ENCODE peak calls at places on chromosomes 6 and 20, in eight cellular contexts. One of them, this sample, is unnamed.

GRCh38 chr6:90411292-90411781 is 114.7 kb upstream of the BACH2 start:
- DNase-seq in brain microvascular endothelial cell: no peak
- DNase-seq in IMR-90: no peak
- DNase-seq in body of pancreas: no peak
- DNase-seq in adrenal gland: no peak
- DNase-seq in GM06990: peak; percentile 75
- DNase-seq in psoas muscle: no peak
- DNase-seq in heart right ventricle: no peak
- DNase-seq in this sample: peak; percentile 99

GRCh38 chr20:2005359-2005758 is 11.5 kb upstream of the PDYN start:
- DNase-seq in brain microvascular endothelial cell: no peak
- DNase-seq in IMR-90: peak; percentile 8
- DNase-seq in body of pancreas: no peak
- DNase-seq in adrenal gland: no peak
- DNase-seq in GM06990: no peak
- DNase-seq in psoas muscle: no peak
- DNase-seq in heart right ventricle: no peak
- DNase-seq in this sample: peak; percentile 52

GRCh38 chr6:2646346-2646745 is 104.4 kb downstream of the MYLK4 start:
- DNase-seq in brain microvascular endothelial cell: no peak
- DNase-seq in IMR-90: no peak
- DNase-seq in body of pancreas: no peak
- DNase-seq in adrenal gland: no peak
- DNase-seq in GM06990: no peak
- DNase-seq in psoas muscle: no peak
- DNase-seq in heart right ventricle: no peak
- DNase-seq in this sample: no peak

GRCh38 chr6:22632561-22632960 is 63.2 kb downstream of the HDGFL1 start:
- DNase-seq in brain microvascular endothelial cell: no peak
- DNase-seq in IMR-90: no peak
- DNase-seq in body of pancreas: no peak
- DNase-seq in adrenal gland: no peak
- DNase-seq in GM06990: no peak
- DNase-seq in psoas muscle: no peak
- DNase-seq in heart right ventricle: no peak
- DNase-seq in this sample: no peak

GRCh38 chr6:34135541-34135940 is 10.3 kb downstream of the GRM4 start:
- DNase-seq in brain microvascular endothelial cell: no peak
- DNase-seq in IMR-90: no peak
- DNase-seq in body of pancreas: no peak
- DNase-seq in adrenal gland: no peak
- DNase-seq in GM06990: no peak
- DNase-seq in psoas muscle: no peak
- DNase-seq in heart right ventricle: no peak
- DNase-seq in this sample: no peak

GRCh38 chr6:156280131-156280530 is 497.0 kb upstream of the ARID1B start:
- DNase-seq in brain microvascular endothelial cell: no peak
- DNase-seq in IMR-90: no peak
- DNase-seq in body of pancreas: no peak
- DNase-seq in adrenal gland: no peak
- DNase-seq in GM06990: no peak
- DNase-seq in psoas muscle: no peak
- DNase-seq in heart right ventricle: no peak
- DNase-seq in this sample: no peak

GRCh38 chr6:121920616-121921015 is 478.8 kb upstream of the HSF2 start:
- DNase-seq in brain microvascular endothelial cell: no peak
- DNase-seq in IMR-90: no peak
- DNase-seq in body of pancreas: no peak
- DNase-seq in adrenal gland: no peak
- DNase-seq in GM06990: no peak
- DNase-seq in psoas muscle: no peak
- DNase-seq in heart right ventricle: no peak
- DNase-seq in this sample: no peak

GRCh38 chr6:31308050-31308844 is 36.4 kb upstream of the HLA-C start:
- DNase-seq in brain microvascular endothelial cell: no peak
- DNase-seq in IMR-90: no peak
- DNase-seq in body of pancreas: peak; percentile 91
- DNase-seq in adrenal gland: peak; percentile 20
- DNase-seq in GM06990: peak; percentile 64
- DNase-seq in psoas muscle: peak; percentile 45
- DNase-seq in heart right ventricle: peak; percentile 23
- DNase-seq in this sample: peak; percentile 15

GRCh38 chr20:47380481-47380880 is 24.0 kb upstream of the ZMYND8 start:
- DNase-seq in brain microvascular endothelial cell: no peak
- DNase-seq in IMR-90: peak; percentile 35
- DNase-seq in body of pancreas: peak; percentile 33
- DNase-seq in adrenal gland: peak; percentile 37
- DNase-seq in GM06990: no peak
- DNase-seq in psoas muscle: no peak
- DNase-seq in heart right ventricle: no peak
- DNase-seq in this sample: no peak

GRCh38 chr20:3710027-3710426 is 2.4 kb downstream of the SIGLEC1 start:
- DNase-seq in brain microvascular endothelial cell: no peak
- DNase-seq in IMR-90: no peak
- DNase-seq in body of pancreas: no peak
- DNase-seq in adrenal gland: no peak
- DNase-seq in GM06990: no peak
- DNase-seq in psoas muscle: peak; percentile 56
- DNase-seq in heart right ventricle: peak; percentile 40
- DNase-seq in this sample: no peak

GRCh38 chr6:86856937-86857563 is 80.3 kb upstream of the HTR1E start:
- DNase-seq in brain microvascular endothelial cell: peak; percentile 69
- DNase-seq in IMR-90: peak; percentile 28
- DNase-seq in body of pancreas: peak; percentile 56
- DNase-seq in adrenal gland: peak; percentile 59
- DNase-seq in GM06990: no peak
- DNase-seq in psoas muscle: no peak
- DNase-seq in heart right ventricle: no peak
- DNase-seq in this sample: peak; percentile 44

GRCh38 chr6:118844915-118845314 is 49.0 kb upstream of the ASF1A start:
- DNase-seq in brain microvascular endothelial cell: no peak
- DNase-seq in IMR-90: peak; percentile 35
- DNase-seq in body of pancreas: no peak
- DNase-seq in adrenal gland: no peak
- DNase-seq in GM06990: peak; percentile 48
- DNase-seq in psoas muscle: no peak
- DNase-seq in heart right ventricle: no peak
- DNase-seq in this sample: no peak

GRCh38 chr6:101522254-101522653 is 128.7 kb downstream of the GRIK2 start:
- DNase-seq in brain microvascular endothelial cell: no peak
- DNase-seq in IMR-90: no peak
- DNase-seq in body of pancreas: no peak
- DNase-seq in adrenal gland: no peak
- DNase-seq in GM06990: no peak
- DNase-seq in psoas muscle: no peak
- DNase-seq in heart right ventricle: no peak
- DNase-seq in this sample: no peak

GRCh38 chr6:88565409-88565811 is 398.0 kb downstream of the RNGTT start:
- DNase-seq in brain microvascular endothelial cell: no peak
- DNase-seq in IMR-90: no peak
- DNase-seq in body of pancreas: no peak
- DNase-seq in adrenal gland: no peak
- DNase-seq in GM06990: no peak
- DNase-seq in psoas muscle: no peak
- DNase-seq in heart right ventricle: no peak
- DNase-seq in this sample: no peak

GRCh38 chr6:136886110-136886509 is 36.0 kb upstream of the SLC35D3 start:
- DNase-seq in brain microvascular endothelial cell: no peak
- DNase-seq in IMR-90: peak; percentile 44
- DNase-seq in body of pancreas: no peak
- DNase-seq in adrenal gland: no peak
- DNase-seq in GM06990: no peak
- DNase-seq in psoas muscle: no peak
- DNase-seq in heart right ventricle: no peak
- DNase-seq in this sample: peak; percentile 86

GRCh38 chr6:44076366-44077200 is 50.7 kb downstream of the MRPL14 start:
- DNase-seq in brain microvascular endothelial cell: no peak
- DNase-seq in IMR-90: no peak
- DNase-seq in body of pancreas: peak; percentile 83
- DNase-seq in adrenal gland: peak; percentile 70
- DNase-seq in GM06990: no peak
- DNase-seq in psoas muscle: peak; percentile 85
- DNase-seq in heart right ventricle: peak; percentile 79
- DNase-seq in this sample: no peak

GRCh38 chr6:10429638-10430427 is 15.0 kb upstream of the TFAP2A start:
- DNase-seq in brain microvascular endothelial cell: peak; percentile 42
- DNase-seq in IMR-90: peak; percentile 52
- DNase-seq in body of pancreas: peak; percentile 37
- DNase-seq in adrenal gland: no peak
- DNase-seq in GM06990: no peak
- DNase-seq in psoas muscle: no peak
- DNase-seq in heart right ventricle: no peak
- DNase-seq in this sample: peak; percentile 88

GRCh38 chr20:60097285-60097684 is 139.1 kb downstream of the CDH26 start:
- DNase-seq in brain microvascular endothelial cell: no peak
- DNase-seq in IMR-90: no peak
- DNase-seq in body of pancreas: no peak
- DNase-seq in adrenal gland: no peak
- DNase-seq in GM06990: no peak
- DNase-seq in psoas muscle: no peak
- DNase-seq in heart right ventricle: no peak
- DNase-seq in this sample: no peak

GRCh38 chr6:112010328-112010727 is 43.6 kb upstream of the CCN6 start:
- DNase-seq in brain microvascular endothelial cell: no peak
- DNase-seq in IMR-90: no peak
- DNase-seq in body of pancreas: no peak
- DNase-seq in adrenal gland: no peak
- DNase-seq in GM06990: no peak
- DNase-seq in psoas muscle: no peak
- DNase-seq in heart right ventricle: no peak
- DNase-seq in this sample: no peak

GRCh38 chr20:7362601-7363000 is 577.7 kb downstream of the HAO1 start:
- DNase-seq in brain microvascular endothelial cell: no peak
- DNase-seq in IMR-90: no peak
- DNase-seq in body of pancreas: no peak
- DNase-seq in adrenal gland: no peak
- DNase-seq in GM06990: no peak
- DNase-seq in psoas muscle: no peak
- DNase-seq in heart right ventricle: no peak
- DNase-seq in this sample: no peak

GRCh38 chr6:29995346-29995777 is 53.0 kb downstream of the HLA-A start:
- DNase-seq in brain microvascular endothelial cell: no peak
- DNase-seq in IMR-90: peak; percentile 11
- DNase-seq in body of pancreas: no peak
- DNase-seq in adrenal gland: no peak
- DNase-seq in GM06990: no peak
- DNase-seq in psoas muscle: no peak
- DNase-seq in heart right ventricle: no peak
- DNase-seq in this sample: peak; percentile 47

GRCh38 chr20:33985830-33986229 is 7.9 kb upstream of the RALY start:
- DNase-seq in brain microvascular endothelial cell: no peak
- DNase-seq in IMR-90: no peak
- DNase-seq in body of pancreas: no peak
- DNase-seq in adrenal gland: no peak
- DNase-seq in GM06990: no peak
- DNase-seq in psoas muscle: no peak
- DNase-seq in heart right ventricle: no peak
- DNase-seq in this sample: no peak
- TF ChIP-seq CTCF in brain microvascular endothelial cell: no peak
- TF ChIP-seq CTCF in IMR-90: no peak
- TF ChIP-seq CTCF in body of pancreas: no peak
- TF ChIP-seq CTCF in adrenal gland: no peak
- TF ChIP-seq CTCF in GM06990: no peak
- TF ChIP-seq CTCF in psoas muscle: no peak
- TF ChIP-seq CTCF in heart right ventricle: no peak
- TF ChIP-seq CTCF in this sample: no peak

DNA sequence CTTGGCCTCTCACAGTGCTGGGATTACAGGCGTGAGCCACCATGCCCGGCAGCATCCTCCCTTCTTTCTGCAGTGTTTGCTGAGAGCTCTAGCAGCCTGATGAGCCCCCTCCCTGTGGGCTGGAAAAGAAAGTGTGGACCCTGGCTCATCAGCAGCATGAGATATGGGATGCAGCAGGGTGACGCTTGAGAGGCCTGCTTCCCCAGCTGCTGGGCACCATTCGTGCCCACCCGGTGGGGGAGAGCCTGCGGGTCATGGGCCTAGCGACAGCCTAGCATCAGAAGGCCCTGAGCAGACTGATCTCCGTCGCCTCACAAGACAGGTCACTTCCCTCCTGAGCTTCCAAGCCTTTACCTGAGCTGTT is 16.0 kb upstream of the CCDC167 start:
- DNase-seq in brain microvascular endothelial cell: no peak
- DNase-seq in IMR-90: no peak
- DNase-seq in body of pancreas: no peak
- DNase-seq in adrenal gland: no peak
- DNase-seq in GM06990: no peak
- DNase-seq in psoas muscle: no peak
- DNase-seq in heart right ventricle: no peak
- DNase-seq in this sample: no peak
- H3K4me3 ChIP-seq in brain microvascular endothelial cell: no peak overlapping the region
- H3K4me3 ChIP-seq in IMR-90: no peak overlapping the region
- H3K4me3 ChIP-seq in body of pancreas: no peak overlapping the region
- H3K4me3 ChIP-seq in adrenal gland: no peak overlapping the region
- H3K4me3 ChIP-seq in GM06990: no peak overlapping the region
- H3K4me3 ChIP-seq in psoas muscle: no peak overlapping the region
- H3K4me3 ChIP-seq in heart right ventricle: no peak overlapping the region
- H3K4me3 ChIP-seq in this sample: no peak overlapping the region

DNA sequence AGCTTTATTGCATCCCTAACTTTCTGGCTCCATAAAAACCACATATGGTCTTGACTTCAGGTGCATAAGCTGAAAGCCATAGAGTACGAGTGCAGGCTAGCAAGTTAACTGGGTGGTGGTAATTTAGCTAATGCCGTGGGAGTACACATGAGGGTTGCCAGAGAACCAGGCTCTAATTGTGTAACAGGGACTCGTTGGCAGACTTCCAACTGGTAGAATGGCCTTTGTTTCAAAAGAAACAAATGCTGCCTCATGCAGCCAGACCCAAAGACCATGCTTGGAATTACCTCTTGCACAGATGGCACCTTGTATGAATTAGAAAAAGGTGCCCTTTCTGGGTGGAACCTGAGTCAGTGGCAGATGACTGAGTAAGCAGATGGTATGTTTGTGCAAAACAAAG is 73.2 kb downstream of the LY86 start:
- DNase-seq in brain microvascular endothelial cell: peak; percentile 17
- DNase-seq in IMR-90: peak; percentile 8
- DNase-seq in body of pancreas: peak; percentile 61
- DNase-seq in adrenal gland: peak; percentile 69
- DNase-seq in GM06990: no peak
- DNase-seq in psoas muscle: no peak
- DNase-seq in heart right ventricle: no peak
- DNase-seq in this sample: peak; percentile 51
- TF ChIP-seq CTCF in brain microvascular endothelial cell: no peak
- TF ChIP-seq CTCF in IMR-90: no peak
- TF ChIP-seq CTCF in body of pancreas: no peak
- TF ChIP-seq CTCF in adrenal gland: no peak
- TF ChIP-seq CTCF in GM06990: no peak
- TF ChIP-seq CTCF in psoas muscle: no peak
- TF ChIP-seq CTCF in heart right ventricle: no peak
- TF ChIP-seq CTCF in this sample: no peak

DNA sequence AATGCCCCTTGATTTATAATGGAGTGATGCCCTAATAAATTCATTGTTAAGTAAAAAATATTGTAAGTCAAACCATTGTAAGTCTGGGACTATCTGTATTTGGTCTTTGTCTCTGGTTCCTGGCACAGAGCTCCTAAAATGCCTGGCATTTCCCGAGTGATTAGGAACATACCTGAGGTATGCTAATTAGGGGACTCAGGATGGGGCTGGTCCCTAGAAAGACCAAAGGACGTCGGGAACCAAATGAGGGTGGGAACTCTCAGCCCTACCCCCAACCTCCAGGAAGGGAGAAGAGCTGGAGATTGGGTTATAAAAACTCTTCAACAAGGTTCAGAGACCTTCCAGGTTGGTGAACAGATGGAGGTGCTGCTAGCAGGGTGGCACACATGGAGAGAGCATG is 82.6 kb upstream of the ARG1 start:
- DNase-seq in brain microvascular endothelial cell: no peak
- DNase-seq in IMR-90: no peak
- DNase-seq in body of pancreas: no peak
- DNase-seq in adrenal gland: no peak
- DNase-seq in GM06990: no peak
- DNase-seq in psoas muscle: no peak
- DNase-seq in heart right ventricle: no peak
- DNase-seq in this sample: no peak
- H3K4me3 ChIP-seq in brain microvascular endothelial cell: no peak overlapping the region
- H3K4me3 ChIP-seq in IMR-90: no peak overlapping the region
- H3K4me3 ChIP-seq in body of pancreas: no peak overlapping the region
- H3K4me3 ChIP-seq in adrenal gland: no peak overlapping the region
- H3K4me3 ChIP-seq in GM06990: no peak overlapping the region
- H3K4me3 ChIP-seq in psoas muscle: no peak overlapping the region
- H3K4me3 ChIP-seq in heart right ventricle: no peak overlapping the region
- H3K4me3 ChIP-seq in this sample: no peak overlapping the region

This sample was measured in bronchial epithelial cell.